ENCODE peak calls at places on chromosome 4, in seven cellular contexts. One of them, this sample, is unnamed.

GRCh38 chr4:52059372-52059771 is 8.3 kb downstream of the SPATA18 start:
- DNase-seq in hepatocyte: no peak
- DNase-seq in AG04450: no peak
- DNase-seq in left ventricle myocardium inferior: no peak
- DNase-seq in Peyer's patch: no peak
- DNase-seq in heart right ventricle: no peak
- DNase-seq in fibroblast of lung: peak; percentile 83
- DNase-seq in this sample: no peak

GRCh38 chr4:124202106-124202505 is 510.4 kb downstream of the ANKRD50 start:
- DNase-seq in Peyer's patch: no peak
- DNase-seq in AG04450: no peak
- DNase-seq in fibroblast of lung: peak; percentile 41
- DNase-seq in heart right ventricle: no peak
- DNase-seq in hepatocyte: peak; percentile 24
- DNase-seq in left ventricle myocardium inferior: peak; percentile 14
- DNase-seq in this sample: no peak

GRCh38 chr4:105241456-105241855 is 94.8 kb downstream of the TET2 start:
- DNase-seq in heart right ventricle: peak; percentile 69
- DNase-seq in Peyer's patch: no peak
- DNase-seq in left ventricle myocardium inferior: peak; percentile 68
- DNase-seq in AG04450: no peak
- DNase-seq in fibroblast of lung: no peak
- DNase-seq in hepatocyte: no peak
- DNase-seq in this sample: no peak

GRCh38 chr4:17511950-17512795 is at the start of gene QDPR:
- DNase-seq in left ventricle myocardium inferior: peak; percentile 86
- DNase-seq in heart right ventricle: peak; percentile 90
- DNase-seq in fibroblast of lung: peak; percentile 69
- DNase-seq in AG04450: no peak
- DNase-seq in hepatocyte: peak; percentile 91
- DNase-seq in Peyer's patch: peak; percentile 59
- DNase-seq in this sample: peak; percentile 51

GRCh38 chr4:158739600-158739999 is 16.4 kb upstream of the PPID start:
- DNase-seq in heart right ventricle: no peak
- DNase-seq in AG04450: no peak
- DNase-seq in fibroblast of lung: no peak
- DNase-seq in Peyer's patch: no peak
- DNase-seq in hepatocyte: no peak
- DNase-seq in left ventricle myocardium inferior: no peak
- DNase-seq in this sample: no peak

GRCh38 chr4:169100656-169101055 is 90.6 kb upstream of the CBR4 start:
- DNase-seq in left ventricle myocardium inferior: no peak
- DNase-seq in AG04450: no peak
- DNase-seq in hepatocyte: no peak
- DNase-seq in Peyer's patch: no peak
- DNase-seq in fibroblast of lung: no peak
- DNase-seq in heart right ventricle: no peak
- DNase-seq in this sample: no peak

GRCh38 chr4:26322349-26322748 is 1.5 kb downstream of the RBPJ start:
- DNase-seq in fibroblast of lung: no peak
- DNase-seq in AG04450: no peak
- DNase-seq in Peyer's patch: no peak
- DNase-seq in left ventricle myocardium inferior: no peak
- DNase-seq in heart right ventricle: no peak
- DNase-seq in hepatocyte: no peak
- DNase-seq in this sample: no peak

GRCh38 chr4:17447675-17448298 is 64.1 kb downstream of the QDPR start:
- DNase-seq in AG04450: peak; percentile 50
- DNase-seq in fibroblast of lung: peak; percentile 77
- DNase-seq in left ventricle myocardium inferior: no peak
- DNase-seq in heart right ventricle: no peak
- DNase-seq in hepatocyte: peak; percentile 85
- DNase-seq in Peyer's patch: peak; percentile 19
- DNase-seq in this sample: peak; percentile 37

GRCh38 chr4:82523179-82523578 is 38.6 kb downstream of the TMEM150C start:
- DNase-seq in hepatocyte: no peak
- DNase-seq in heart right ventricle: no peak
- DNase-seq in fibroblast of lung: no peak
- DNase-seq in AG04450: no peak
- DNase-seq in Peyer's patch: no peak
- DNase-seq in left ventricle myocardium inferior: no peak
- DNase-seq in this sample: no peak

GRCh38 chr4:187608001-187608421 is 387.6 kb upstream of the ZFP42 start:
- DNase-seq in AG04450: peak; percentile 73
- DNase-seq in Peyer's patch: no peak
- DNase-seq in heart right ventricle: no peak
- DNase-seq in hepatocyte: no peak
- DNase-seq in fibroblast of lung: peak; percentile 79
- DNase-seq in left ventricle myocardium inferior: no peak
- DNase-seq in this sample: no peak

GRCh38 chr4:146407669-146408084 is 114.1 kb downstream of the SLC10A7 start:
- DNase-seq in hepatocyte: no peak
- DNase-seq in AG04450: no peak
- DNase-seq in fibroblast of lung: peak; percentile 36
- DNase-seq in Peyer's patch: no peak
- DNase-seq in heart right ventricle: no peak
- DNase-seq in left ventricle myocardium inferior: no peak
- DNase-seq in this sample: no peak

DNA sequence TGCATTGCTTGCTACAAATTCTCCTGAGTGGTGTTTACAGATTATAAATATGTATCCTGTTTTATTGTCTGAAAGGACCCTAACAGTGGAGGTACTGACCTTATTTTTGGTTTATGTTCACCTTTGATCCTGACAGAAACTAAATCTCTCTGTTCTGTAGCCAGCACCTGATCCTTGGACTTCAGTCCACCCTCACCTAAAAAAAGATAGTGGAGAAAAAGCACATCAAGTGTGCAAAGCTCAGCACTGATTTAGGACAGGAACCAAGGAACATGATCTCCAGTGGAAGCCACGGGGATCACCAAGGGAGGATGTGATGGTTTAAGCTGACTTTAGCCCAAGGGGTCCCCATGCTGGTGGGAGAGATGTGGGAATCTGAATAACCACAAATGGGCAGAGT is 22.3 kb upstream of the C4orf54 start:
- DNase-seq in AG04450: no peak
- DNase-seq in Peyer's patch: no peak
- DNase-seq in heart right ventricle: no peak
- DNase-seq in fibroblast of lung: no peak
- DNase-seq in hepatocyte: no peak
- DNase-seq in left ventricle myocardium inferior: no peak
- DNase-seq in this sample: no peak
- H3K27me3 ChIP-seq in AG04450: no peaks in the 10 kb centered on the region
- H3K27me3 ChIP-seq in Peyer's patch: no peaks in the 10 kb centered on the region
- H3K27me3 ChIP-seq in heart right ventricle: no peaks in the 10 kb centered on the region
- H3K27me3 ChIP-seq in fibroblast of lung: no peaks in the 10 kb centered on the region
- H3K27me3 ChIP-seq in hepatocyte: no peaks in the 10 kb centered on the region
- H3K27me3 ChIP-seq in left ventricle myocardium inferior: no peaks in the 10 kb centered on the region
- H3K27me3 ChIP-seq in this sample: no peaks in the 10 kb centered on the region

DNA sequence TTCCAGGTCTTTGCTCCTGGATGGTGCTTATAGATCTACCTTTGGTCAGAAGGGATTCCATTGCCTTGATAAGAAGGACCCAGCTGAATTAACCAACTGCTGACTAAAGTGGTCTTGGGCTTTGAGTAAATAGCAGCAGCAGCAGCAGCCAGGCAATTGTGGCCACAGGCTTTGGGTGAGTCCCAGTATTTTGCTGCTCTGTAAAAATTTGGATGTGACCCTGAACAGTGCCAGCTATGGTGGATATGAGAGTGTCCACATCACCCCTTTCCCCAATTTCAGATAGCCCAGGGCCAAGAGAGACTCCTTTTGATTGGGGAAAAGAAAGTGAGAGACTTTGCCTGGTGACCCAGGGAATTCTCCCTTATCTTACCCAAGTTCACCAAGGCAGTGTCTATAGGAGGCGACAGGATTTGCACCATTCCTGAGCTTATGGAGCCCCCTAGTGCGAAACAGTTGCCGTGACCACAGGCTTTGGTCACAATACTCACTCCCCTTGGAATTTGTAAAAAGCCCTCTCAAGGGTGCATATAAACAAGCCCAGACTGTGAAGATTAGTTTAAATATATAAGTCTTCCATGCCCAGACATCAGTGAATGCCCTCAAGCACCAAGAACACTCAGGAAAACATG is 518.0 kb downstream of the TMA16 start:
- DNase-seq in fibroblast of lung: peak; percentile 34
- DNase-seq in heart right ventricle: no peak
- DNase-seq in AG04450: no peak
- DNase-seq in hepatocyte: peak; percentile 59
- DNase-seq in left ventricle myocardium inferior: no peak
- DNase-seq in Peyer's patch: no peak
- DNase-seq in this sample: peak; percentile 3
- TF ChIP-seq CTCF in fibroblast of lung: peak; percentile 87
- TF ChIP-seq CTCF in heart right ventricle: no peak
- TF ChIP-seq CTCF in AG04450: no peak
- TF ChIP-seq CTCF in hepatocyte: peak; percentile 66
- TF ChIP-seq CTCF in left ventricle myocardium inferior: no peak
- TF ChIP-seq CTCF in Peyer's patch: no peak
- TF ChIP-seq CTCF in this sample: peak; percentile 62

GRCh38 chr4:184167576-184167975 is 50.1 kb downstream of the ENPP6 start:
- DNase-seq in left ventricle myocardium inferior: no peak
- DNase-seq in AG04450: no peak
- DNase-seq in fibroblast of lung: no peak
- DNase-seq in Peyer's patch: no peak
- DNase-seq in heart right ventricle: no peak
- DNase-seq in hepatocyte: no peak
- DNase-seq in this sample: no peak

GRCh38 chr4:184170996-184171395 is 46.7 kb downstream of the ENPP6 start:
- DNase-seq in hepatocyte: no peak
- DNase-seq in left ventricle myocardium inferior: no peak
- DNase-seq in AG04450: peak; percentile 54
- DNase-seq in heart right ventricle: no peak
- DNase-seq in fibroblast of lung: peak; percentile 72
- DNase-seq in Peyer's patch: no peak
- DNase-seq in this sample: no peak

GRCh38 chr4:184168406-184169019 is 49.2 kb downstream of the ENPP6 start:
- DNase-seq in heart right ventricle: peak; percentile 83
- DNase-seq in Peyer's patch: peak; percentile 28
- DNase-seq in left ventricle myocardium inferior: peak; percentile 76
- DNase-seq in fibroblast of lung: peak; percentile 32
- DNase-seq in hepatocyte: peak; percentile 89
- DNase-seq in AG04450: peak; percentile 27
- DNase-seq in this sample: peak; percentile 25

GRCh38 chr4:184166736-184167135 is 50.9 kb downstream of the ENPP6 start:
- DNase-seq in heart right ventricle: no peak
- DNase-seq in AG04450: no peak
- DNase-seq in Peyer's patch: no peak
- DNase-seq in hepatocyte: no peak
- DNase-seq in fibroblast of lung: no peak
- DNase-seq in left ventricle myocardium inferior: no peak
- DNase-seq in this sample: no peak

GRCh38 chr4:184169225-184169867 is 48.3 kb downstream of the ENPP6 start:
- DNase-seq in heart right ventricle: no peak
- DNase-seq in AG04450: no peak
- DNase-seq in hepatocyte: no peak
- DNase-seq in Peyer's patch: no peak
- DNase-seq in left ventricle myocardium inferior: no peak
- DNase-seq in fibroblast of lung: no peak
- DNase-seq in this sample: no peak
- H3K27me3 ChIP-seq in heart right ventricle: no peaks in the 10 kb centered on the region
- H3K27me3 ChIP-seq in AG04450: peaks cover 2% of the 10 kb centered on the region
- H3K27me3 ChIP-seq in hepatocyte: peaks cover 10% of the 10 kb centered on the region
- H3K27me3 ChIP-seq in Peyer's patch: no peaks in the 10 kb centered on the region
- H3K27me3 ChIP-seq in left ventricle myocardium inferior: peaks cover 18% of the 10 kb centered on the region
- H3K27me3 ChIP-seq in fibroblast of lung: peaks cover 2% of the 10 kb centered on the region
- H3K27me3 ChIP-seq in this sample: peaks cover 21% of the 10 kb centered on the region

GRCh38 chr4:177879851-177880250 is 437.6 kb upstream of the AGA start:
- DNase-seq in heart right ventricle: no peak
- DNase-seq in AG04450: no peak
- DNase-seq in hepatocyte: no peak
- DNase-seq in Peyer's patch: no peak
- DNase-seq in left ventricle myocardium inferior: no peak
- DNase-seq in fibroblast of lung: no peak
- DNase-seq in this sample: no peak
- TF ChIP-seq CTCF in heart right ventricle: no peak
- TF ChIP-seq CTCF in AG04450: peak; percentile 27
- TF ChIP-seq CTCF in hepatocyte: no peak
- TF ChIP-seq CTCF in Peyer's patch: no peak
- TF ChIP-seq CTCF in left ventricle myocardium inferior: no peak
- TF ChIP-seq CTCF in fibroblast of lung: no peak
- TF ChIP-seq CTCF in this sample: no peak

GRCh38 chr4:996994-997374 is 3.8 kb upstream of the SLC26A1 start:
- DNase-seq in Peyer's patch: no peak
- DNase-seq in AG04450: no peak
- DNase-seq in hepatocyte: no peak
- DNase-seq in left ventricle myocardium inferior: no peak
- DNase-seq in heart right ventricle: no peak
- DNase-seq in fibroblast of lung: no peak
- DNase-seq in this sample: no peak

GRCh38 chr4:999863-1000425 is 6.7 kb upstream of the SLC26A1 start:
- DNase-seq in AG04450: no peak
- DNase-seq in left ventricle myocardium inferior: no peak
- DNase-seq in fibroblast of lung: no peak
- DNase-seq in hepatocyte: no peak
- DNase-seq in Peyer's patch: no peak
- DNase-seq in heart right ventricle: no peak
- DNase-seq in this sample: no peak

GRCh38 chr4:996030-996993 is 3.1 kb upstream of the SLC26A1 start:
- DNase-seq in hepatocyte: peak; percentile 61
- DNase-seq in fibroblast of lung: no peak
- DNase-seq in Peyer's patch: no peak
- DNase-seq in heart right ventricle: no peak
- DNase-seq in left ventricle myocardium inferior: no peak
- DNase-seq in AG04450: no peak
- DNase-seq in this sample: no peak

GRCh38 chr4:997375-998071 is 4.3 kb upstream of the SLC26A1 start:
- DNase-seq in fibroblast of lung: no peak
- DNase-seq in heart right ventricle: no peak
- DNase-seq in AG04450: no peak
- DNase-seq in left ventricle myocardium inferior: no peak
- DNase-seq in Peyer's patch: no peak
- DNase-seq in hepatocyte: peak; percentile 78
- DNase-seq in this sample: no peak

DNA sequence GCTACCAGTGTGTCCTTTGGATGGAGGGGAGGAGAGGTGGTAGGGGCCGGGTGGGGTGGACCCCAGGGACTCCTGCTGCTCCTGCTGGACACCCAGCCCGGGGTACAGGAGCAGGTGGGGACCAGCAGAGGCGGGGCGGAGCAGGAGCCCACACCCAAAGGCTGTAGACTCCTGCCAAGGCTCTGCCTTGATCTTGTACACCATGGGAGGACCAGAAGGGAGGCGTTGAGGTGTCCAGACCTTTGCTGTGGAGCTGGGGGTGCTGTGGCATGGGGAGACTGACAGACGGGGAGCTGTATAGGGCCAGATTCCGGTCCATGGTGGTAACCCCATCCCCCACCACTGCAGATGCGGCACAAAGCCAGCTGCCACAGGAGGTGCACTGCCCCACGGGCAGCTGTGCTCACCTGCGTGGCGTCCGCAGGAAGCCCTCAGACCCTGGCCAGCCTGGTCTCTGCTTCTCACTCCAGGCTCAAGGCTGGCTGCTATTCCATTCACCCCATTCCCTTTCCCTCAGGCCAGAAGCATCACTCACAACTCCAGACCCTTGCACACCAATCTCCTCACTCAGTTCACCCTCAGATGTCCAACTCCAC is 5.0 kb upstream of the SLC26A1 start:
- DNase-seq in Peyer's patch: no peak
- DNase-seq in AG04450: no peak
- DNase-seq in left ventricle myocardium inferior: no peak
- DNase-seq in hepatocyte: no peak
- DNase-seq in heart right ventricle: no peak
- DNase-seq in fibroblast of lung: no peak
- DNase-seq in this sample: no peak
- H3K27me3 ChIP-seq in Peyer's patch: peaks cover 50% of the 10 kb centered on the region
- H3K27me3 ChIP-seq in AG04450: peaks cover 53% of the 10 kb centered on the region
- H3K27me3 ChIP-seq in left ventricle myocardium inferior: peaks cover 71% of the 10 kb centered on the region
- H3K27me3 ChIP-seq in hepatocyte: peaks cover 44% of the 10 kb centered on the region
- H3K27me3 ChIP-seq in heart right ventricle: peaks cover 39% of the 10 kb centered on the region
- H3K27me3 ChIP-seq in fibroblast of lung: peaks cover 41% of the 10 kb centered on the region
- H3K27me3 ChIP-seq in this sample: peaks cover 48% of the 10 kb centered on the region